ENCODE peak calls at places on chromosomes 7 and 10, in nine cellular contexts. M, V, D, U, J, Z, E, B and X are unnamed samples.
A peak's percentile ranks its signal among the peaks of the same experiment; 100 is the strongest.

GRCh38 chr10:6973904-6974303 is 393.8 kb upstream of the PRKCQ start:
- DNase-seq in M (no peak), V (no peak), D (no peak), U (peak; percentile 48), J (no peak), Z (no peak), E (no peak), B (no peak), X (no peak)

GRCh38 chr10:132698761-132699391 is 87.1 kb downstream of the NKX6-2 start:
- DNase-seq in M (no peak), V (no peak), D (no peak), U (no peak), J (no peak), Z (peak; percentile 51), E (no peak), B (no peak), X (no peak)

GRCh38 chr10:70461397-70462348 is 16.9 kb upstream of the PALD1 start:
- DNase-seq in M (peak; percentile 61), V (no peak), D (peak; percentile 82), U (peak; percentile 43), J (peak; percentile 61), Z (no peak), E (peak; percentile 65), B (peak; percentile 63), X (peak; percentile 49)

GRCh38 chr10:133487085-133487484 is 33.3 kb downstream of the SCART1 start:
- DNase-seq in M (no peak), V (no peak), D (no peak), U (no peak), J (no peak), Z (no peak), E (no peak), B (no peak), X (no peak)

GRCh38 chr10:11344550-11344949 is 266.9 kb downstream of the USP6NL start:
- DNase-seq in M (no peak), V (no peak), D (no peak), U (no peak), J (no peak), Z (no peak), E (no peak), B (no peak), X (no peak)

GRCh38 chr7:50838675-50839377 is 56.1 kb upstream of the GRB10 start:
- DNase-seq in M (peak; percentile 66), V (no peak), D (no peak), U (no peak), J (no peak), Z (no peak), E (no peak), B (peak; percentile 67), X (peak; percentile 66)

GRCh38 chr10:96118604-96119450 is 11.3 kb upstream of the ZNF518A start:
- DNase-seq in M (no peak), V (no peak), D (peak; percentile 94), U (no peak), J (no peak), Z (no peak), E (no peak), B (no peak), X (no peak)

GRCh38 chr7:74568658-74569057 is 88.9 kb upstream of the GTF2I start:
- DNase-seq in M (no peak), V (no peak), D (no peak), U (no peak), J (no peak), Z (no peak), E (no peak), B (no peak), X (no peak)

GRCh38 chr7:156612930-156613329 is 27.6 kb upstream of the RNF32 start:
- DNase-seq in M (no peak), V (no peak), D (no peak), U (peak; percentile 82), J (no peak), Z (no peak), E (no peak), B (no peak), X (peak; percentile 34)

GRCh38 chr10:121337356-121337936 is 260.8 kb downstream of the FGFR2 start:
- DNase-seq in M (no peak), V (no peak), D (no peak), U (no peak), J (no peak), Z (no peak), E (no peak), B (no peak), X (no peak)

GRCh38 chr10:29524720-29525119 is 110.1 kb downstream of the SVIL start:
- DNase-seq in M (no peak), V (no peak), D (no peak), U (no peak), J (no peak), Z (no peak), E (no peak), B (no peak), X (no peak)

GRCh38 chr7:115300228-115300870 is 378.5 kb downstream of the MDFIC start:
- DNase-seq in M (peak; percentile 21), V (no peak), D (no peak), U (no peak), J (peak; percentile 19), Z (no peak), E (no peak), B (peak; percentile 6), X (no peak)

GRCh38 chr7:21579341-21580072 is 36.7 kb downstream of the DNAH11 start:
- DNase-seq in M (no peak), V (no peak), D (no peak), U (no peak), J (no peak), Z (no peak), E (no peak), B (no peak), X (no peak)

GRCh38 chr10:33252324-33252723 is 82.1 kb downstream of the NRP1 start:
- DNase-seq in M (no peak), V (no peak), D (no peak), U (no peak), J (no peak), Z (no peak), E (no peak), B (no peak), X (no peak)

GRCh38 chr10:62732841-62733653 is 71.5 kb upstream of the ADO start:
- DNase-seq in M (peak; percentile 37), V (no peak), D (no peak), U (peak; percentile 71), J (no peak), Z (no peak), E (no peak), B (peak; percentile 20), X (peak; percentile 92)

GRCh38 chr7:127769696-127770400 is 117.9 kb downstream of the SND1 start:
- DNase-seq in M (peak; percentile 16), V (no peak), D (no peak), U (no peak), J (peak; percentile 50), Z (no peak), E (no peak), B (peak; percentile 71), X (peak; percentile 28)

GRCh38 chr10:47144525-47144924 is 155.5 kb upstream of the GDF10 start:
- DNase-seq in M (no peak), V (no peak), D (no peak), U (no peak), J (no peak), Z (no peak), E (no peak), B (no peak), X (no peak)

GRCh38 chr7:22728416-22729029 is 1.5 kb downstream of the IL6 start:
- DNase-seq in M (peak; percentile 77), V (peak; percentile 14), D (peak; percentile 64), U (no peak), J (peak; percentile 88), Z (no peak), E (no peak), B (peak; percentile 78), X (peak; percentile 76)

GRCh38 chr7:1094870-1095269 is 7.0 kb downstream of the GPER1 start:
- DNase-seq in M (no peak), V (no peak), D (no peak), U (no peak), J (no peak), Z (no peak), E (no peak), B (no peak), X (no peak)

GRCh38 chr10:44006826-44007225 is 358.1 kb upstream of the ZNF32 start:
- DNase-seq in M (no peak), V (no peak), D (no peak), U (no peak), J (no peak), Z (no peak), E (no peak), B (peak; percentile 44), X (no peak)

GRCh38 chr7:46756256-46756655 is 825.7 kb downstream of the TNS3 start:
- DNase-seq in M (no peak), V (no peak), D (no peak), U (no peak), J (no peak), Z (no peak), E (no peak), B (no peak), X (no peak)

GRCh38 chr7:128263420-128263819 is 22.3 kb downstream of the LEP start:
- DNase-seq in M (no peak), V (no peak), D (no peak), U (no peak), J (peak; percentile 9), Z (no peak), E (no peak), B (no peak), X (peak; percentile 23)

GRCh38 chr7:77765906-77766800 is 32.1 kb downstream of the TMEM60 start:
- DNase-seq in M (peak; percentile 26), V (no peak), D (peak; percentile 48), U (no peak), J (peak; percentile 68), Z (no peak), E (no peak), B (peak; percentile 56), X (no peak)

GRCh38 chr10:16894834-16895233 is 77.6 kb upstream of the RSU1 start:
- DNase-seq in M (no peak), V (no peak), D (no peak), U (no peak), J (no peak), Z (no peak), E (no peak), B (peak; percentile 37), X (no peak)